ENCODE peak calls at places on chromosomes 12 and 14, in four cellular contexts. G, V, O and U are unnamed samples.
A peak's percentile ranks its signal among the peaks of the same experiment; 100 is the strongest.

GRCh38 chr14:22699801-22700564 is 55.8 kb upstream of the OR6J1 start:
- DNase-seq in G (peak; percentile 37), V (no peak), O (no peak), U (peak; percentile 9)

GRCh38 chr12:54136844-54137580 is 51.8 kb downstream of the SMUG1 start:
- DNase-seq in G (no peak), V (no peak), O (no peak), U (no peak)

GRCh38 chr14:102717211-102717610 is 60.0 kb upstream of the TRAF3 start:
- DNase-seq in V (no peak), O (no peak), G (no peak), U (no peak)

GRCh38 chr14:33842299-33842698 is 108.6 kb downstream of the EGLN3 start:
- DNase-seq in O (no peak), G (peak; percentile 17), V (no peak), U (no peak)

GRCh38 chr12:113688313-113688712 is 216.6 kb upstream of the LHX5 start:
- DNase-seq in G (no peak), V (no peak), O (no peak), U (no peak)

GRCh38 chr12:12505544-12506501 is 56.8 kb downstream of the DUSP16 start:
- DNase-seq in O (no peak), V (no peak), G (peak; percentile 82), U (peak; percentile 42)

GRCh38 chr12:126258190-126258589 is 1193.0 kb downstream of the AACS start:
- DNase-seq in O (no peak), V (no peak), G (no peak), U (no peak)

GRCh38 chr14:98926151-98926550 is 345.8 kb downstream of the BCL11B start:
- DNase-seq in G (no peak), O (no peak), V (no peak), U (no peak)

GRCh38 chr14:104787736-104788532 is 7.6 kb downstream of the AKT1 start:
- DNase-seq in O (no peak), G (no peak), V (no peak), U (peak; percentile 41)

DNA sequence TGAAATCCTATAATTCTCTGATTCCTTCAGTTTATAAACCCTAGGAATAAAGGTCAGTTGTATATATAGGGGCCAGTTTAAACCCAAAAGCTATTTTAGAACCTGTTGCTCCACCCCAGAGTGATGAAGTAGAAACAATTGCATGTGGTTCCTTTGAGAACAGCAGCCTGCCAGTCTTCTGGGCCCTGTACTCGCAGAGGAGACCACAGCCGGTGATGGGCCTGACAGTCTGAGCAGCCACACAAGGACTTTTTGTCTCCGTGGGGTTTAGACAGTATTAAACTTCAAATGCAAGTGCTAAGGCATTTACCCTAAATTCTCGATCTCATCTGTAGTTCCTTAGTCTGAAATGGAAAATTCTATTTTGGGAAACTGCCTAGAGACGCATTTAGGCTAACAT is 80.6 kb downstream of the PRICKLE1 start:
- DNase-seq in G (no peak), V (no peak), O (no peak), U (no peak)
- H4K91ac ChIP-seq in G (no peak overlapping the region), V (no peak overlapping the region), O (no peak overlapping the region), U (no peak overlapping the region)

GRCh38 chr12:95546491-95546813 is 4.8 kb downstream of the USP44 start:
- DNase-seq in V (peak; percentile 18), G (no peak), O (no peak), U (no peak)
- H4K91ac ChIP-seq in V (no peak overlapping the region), G (no peak overlapping the region), O (no peak overlapping the region), U (no peak overlapping the region)

DNA sequence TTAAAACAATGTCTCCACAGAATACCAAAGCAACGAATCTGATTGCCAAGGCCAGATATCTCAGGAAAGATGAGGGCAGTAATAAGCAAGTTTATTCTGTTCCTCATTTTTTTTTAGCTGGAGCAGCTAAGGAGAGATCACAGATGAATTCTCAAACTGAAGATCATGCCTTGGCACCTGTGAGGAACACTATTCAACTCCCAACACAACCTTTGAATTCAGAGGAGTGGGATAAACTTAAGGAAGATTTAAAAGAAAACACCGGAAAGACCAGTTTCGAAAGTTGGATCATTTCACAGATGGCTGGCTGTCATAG is 994 bp downstream of the PRORP start:
- DNase-seq in O (no peak), V (no peak), G (no peak), U (no peak)
- H4K91ac ChIP-seq in O (no peak overlapping the region), V (no peak overlapping the region), G (no peak overlapping the region), U (no peak overlapping the region)

GRCh38 chr12:49014547-49014946 is 4.0 kb downstream of the PRKAG1 start:
- DNase-seq in V (no peak), G (peak; percentile 63), O (no peak), U (no peak)
- H4K91ac ChIP-seq in V (no peak overlapping the region), G (no peak overlapping the region), O (no peak overlapping the region), U (no peak overlapping the region)

GRCh38 chr14:74952697-74953484 is 2.5 kb downstream of the PGF start:
- DNase-seq in V (no peak), G (no peak), O (no peak), U (no peak)
- H4K91ac ChIP-seq in V (peak overlapping the region; percentile 11), G (peak overlapping the region; percentile 73), O (no peak overlapping the region), U (peak overlapping the region; percentile 11)